ENCODE peak calls at places on chromosomes 12 and 14, in six cellular contexts. One of them, this sample, is unnamed.

GRCh38 chr12:99282086-99282485 is 365.5 kb upstream of the GARIN6 start:
- DNase-seq in heart right ventricle: no peak
- DNase-seq in upper lobe of right lung: no peak
- DNase-seq in uterus: no peak
- DNase-seq in left ventricle myocardium inferior: no peak
- DNase-seq in tibial nerve: no peak
- DNase-seq in this sample: no peak

GRCh38 chr12:52769354-52769753 is 7.8 kb downstream of the KRT76 start:
- DNase-seq in heart right ventricle: no peak
- DNase-seq in upper lobe of right lung: no peak
- DNase-seq in uterus: no peak
- DNase-seq in left ventricle myocardium inferior: no peak
- DNase-seq in tibial nerve: no peak
- DNase-seq in this sample: no peak

GRCh38 chr12:120620624-120621023 is 19.8 kb upstream of the CABP1 start:
- DNase-seq in heart right ventricle: no peak
- DNase-seq in upper lobe of right lung: no peak
- DNase-seq in uterus: no peak
- DNase-seq in left ventricle myocardium inferior: no peak
- DNase-seq in tibial nerve: no peak
- DNase-seq in this sample: no peak

GRCh38 chr12:54141534-54142475 is 47.0 kb downstream of the SMUG1 start:
- DNase-seq in heart right ventricle: no peak
- DNase-seq in upper lobe of right lung: no peak
- DNase-seq in uterus: peak; percentile 34
- DNase-seq in left ventricle myocardium inferior: no peak
- DNase-seq in tibial nerve: peak; percentile 26
- DNase-seq in this sample: no peak

GRCh38 chr12:27972721-27973120 is at the start of gene PTHLH:
- DNase-seq in heart right ventricle: no peak
- DNase-seq in upper lobe of right lung: no peak
- DNase-seq in uterus: no peak
- DNase-seq in left ventricle myocardium inferior: no peak
- DNase-seq in tibial nerve: no peak
- DNase-seq in this sample: no peak

GRCh38 chr14:49173765-49174373 is 412.3 kb downstream of the RPS29 start:
- DNase-seq in heart right ventricle: no peak
- DNase-seq in upper lobe of right lung: no peak
- DNase-seq in uterus: no peak
- DNase-seq in left ventricle myocardium inferior: no peak
- DNase-seq in tibial nerve: peak; percentile 21
- DNase-seq in this sample: no peak

GRCh38 chr12:89225808-89226368 is 126.4 kb downstream of the DUSP6 start:
- DNase-seq in heart right ventricle: no peak
- DNase-seq in upper lobe of right lung: no peak
- DNase-seq in uterus: no peak
- DNase-seq in left ventricle myocardium inferior: no peak
- DNase-seq in tibial nerve: peak; percentile 8
- DNase-seq in this sample: no peak

GRCh38 chr12:70426620-70427019 is 60.5 kb downstream of the KCNMB4 start:
- DNase-seq in heart right ventricle: no peak
- DNase-seq in upper lobe of right lung: no peak
- DNase-seq in uterus: no peak
- DNase-seq in left ventricle myocardium inferior: no peak
- DNase-seq in tibial nerve: no peak
- DNase-seq in this sample: no peak

GRCh38 chr12:2813573-2814185 is 1.2 kb downstream of the ITFG2 start:
- DNase-seq in heart right ventricle: no peak
- DNase-seq in upper lobe of right lung: no peak
- DNase-seq in uterus: no peak
- DNase-seq in left ventricle myocardium inferior: no peak
- DNase-seq in tibial nerve: peak; percentile 62
- DNase-seq in this sample: peak; percentile 43

GRCh38 chr12:3288690-3289089 is 202.3 kb upstream of the PRMT8 start:
- DNase-seq in heart right ventricle: no peak
- DNase-seq in upper lobe of right lung: no peak
- DNase-seq in uterus: no peak
- DNase-seq in left ventricle myocardium inferior: no peak
- DNase-seq in tibial nerve: no peak
- DNase-seq in this sample: no peak

GRCh38 chr14:29233188-29233587 is 466.6 kb downstream of the FOXG1 start:
- DNase-seq in heart right ventricle: no peak
- DNase-seq in upper lobe of right lung: no peak
- DNase-seq in uterus: no peak
- DNase-seq in left ventricle myocardium inferior: no peak
- DNase-seq in tibial nerve: no peak
- DNase-seq in this sample: no peak
- H3K4me1 ChIP-seq in heart right ventricle: no peaks in the 10 kb centered on the region
- H3K4me1 ChIP-seq in upper lobe of right lung: no peaks in the 10 kb centered on the region
- H3K4me1 ChIP-seq in uterus: no peaks in the 10 kb centered on the region
- H3K4me1 ChIP-seq in left ventricle myocardium inferior: no peaks in the 10 kb centered on the region
- H3K4me1 ChIP-seq in tibial nerve: no peaks in the 10 kb centered on the region
- H3K4me1 ChIP-seq in this sample: no peaks in the 10 kb centered on the region

DNA sequence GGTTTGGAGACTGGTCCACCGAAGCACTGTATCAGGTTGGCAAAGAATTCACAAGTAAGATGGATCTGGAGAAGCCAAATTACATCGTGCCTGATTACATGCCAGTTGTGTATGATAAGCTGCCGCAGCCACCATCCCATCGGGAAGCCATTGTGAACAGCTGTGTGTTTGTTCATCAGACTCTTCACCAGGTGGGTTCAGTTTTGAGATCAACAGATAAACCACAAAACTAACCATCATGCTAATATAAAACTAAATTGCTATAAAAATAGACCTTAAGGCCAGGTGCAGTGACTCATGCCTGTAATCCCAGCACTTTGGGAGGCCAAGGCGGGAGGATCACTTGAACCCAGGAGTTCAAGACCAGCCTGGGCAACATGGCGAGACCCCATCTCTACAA is 58.9 kb downstream of the HSP90AA1 start:
- DNase-seq in heart right ventricle: no peak
- DNase-seq in upper lobe of right lung: no peak
- DNase-seq in uterus: no peak
- DNase-seq in left ventricle myocardium inferior: no peak
- DNase-seq in tibial nerve: no peak
- DNase-seq in this sample: no peak
- H3K36me3 ChIP-seq in heart right ventricle: peaks cover 100% of the 10 kb centered on the region
- H3K36me3 ChIP-seq in upper lobe of right lung: peaks cover 100% of the 10 kb centered on the region
- H3K36me3 ChIP-seq in uterus: no peaks in the 10 kb centered on the region
- H3K36me3 ChIP-seq in left ventricle myocardium inferior: peaks cover 100% of the 10 kb centered on the region
- H3K36me3 ChIP-seq in tibial nerve: peaks cover 100% of the 10 kb centered on the region
- H3K36me3 ChIP-seq in this sample: peaks cover 95% of the 10 kb centered on the region

GRCh38 chr12:96876966-96877365 is 30.1 kb upstream of the NEDD1 start:
- DNase-seq in heart right ventricle: no peak
- DNase-seq in upper lobe of right lung: no peak
- DNase-seq in uterus: no peak
- DNase-seq in left ventricle myocardium inferior: no peak
- DNase-seq in tibial nerve: no peak
- DNase-seq in this sample: no peak
- H3K4me1 ChIP-seq in heart right ventricle: no peaks in the 10 kb centered on the region
- H3K4me1 ChIP-seq in upper lobe of right lung: no peaks in the 10 kb centered on the region
- H3K4me1 ChIP-seq in uterus: no peaks in the 10 kb centered on the region
- H3K4me1 ChIP-seq in left ventricle myocardium inferior: no peaks in the 10 kb centered on the region
- H3K4me1 ChIP-seq in tibial nerve: no peaks in the 10 kb centered on the region
- H3K4me1 ChIP-seq in this sample: no peaks in the 10 kb centered on the region

GRCh38 chr12:71730936-71731335 is 23.7 kb upstream of the RAB21 start:
- DNase-seq in heart right ventricle: no peak
- DNase-seq in upper lobe of right lung: no peak
- DNase-seq in uterus: no peak
- DNase-seq in left ventricle myocardium inferior: no peak
- DNase-seq in tibial nerve: no peak
- DNase-seq in this sample: no peak
- H3K36me3 ChIP-seq in heart right ventricle: no peaks in the 10 kb centered on the region
- H3K36me3 ChIP-seq in upper lobe of right lung: no peaks in the 10 kb centered on the region
- H3K36me3 ChIP-seq in uterus: no peaks in the 10 kb centered on the region
- H3K36me3 ChIP-seq in left ventricle myocardium inferior: no peaks in the 10 kb centered on the region
- H3K36me3 ChIP-seq in tibial nerve: no peaks in the 10 kb centered on the region
- H3K36me3 ChIP-seq in this sample: no peaks in the 10 kb centered on the region

DNA sequence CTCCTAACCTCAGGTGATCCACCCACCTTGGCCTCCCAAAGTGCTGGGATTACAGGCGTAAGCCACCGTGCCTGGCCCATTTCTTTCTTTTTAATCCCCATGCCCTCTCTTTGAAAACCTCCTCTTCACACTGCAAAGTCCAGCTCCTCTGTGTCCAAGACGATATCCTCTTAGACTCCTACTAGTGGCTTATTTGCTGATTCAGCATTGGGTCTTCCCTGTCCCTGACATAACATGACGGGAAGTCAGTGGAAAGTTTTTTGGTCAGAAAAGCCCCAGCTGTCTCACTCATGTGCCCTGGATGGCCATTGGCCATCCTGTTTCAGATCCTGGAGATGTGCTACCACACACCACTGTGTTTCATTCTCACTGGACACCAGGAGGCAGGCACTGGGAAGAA is 102.6 kb upstream of the MED13L start:
- DNase-seq in heart right ventricle: no peak
- DNase-seq in upper lobe of right lung: no peak
- DNase-seq in uterus: no peak
- DNase-seq in left ventricle myocardium inferior: no peak
- DNase-seq in tibial nerve: no peak
- DNase-seq in this sample: no peak
- H3K4me1 ChIP-seq in heart right ventricle: peaks cover 5% of the 10 kb centered on the region
- H3K4me1 ChIP-seq in upper lobe of right lung: peaks cover 23% of the 10 kb centered on the region
- H3K4me1 ChIP-seq in uterus: no peaks in the 10 kb centered on the region
- H3K4me1 ChIP-seq in left ventricle myocardium inferior: peaks cover 26% of the 10 kb centered on the region
- H3K4me1 ChIP-seq in tibial nerve: no peaks in the 10 kb centered on the region
- H3K4me1 ChIP-seq in this sample: no peaks in the 10 kb centered on the region

DNA sequence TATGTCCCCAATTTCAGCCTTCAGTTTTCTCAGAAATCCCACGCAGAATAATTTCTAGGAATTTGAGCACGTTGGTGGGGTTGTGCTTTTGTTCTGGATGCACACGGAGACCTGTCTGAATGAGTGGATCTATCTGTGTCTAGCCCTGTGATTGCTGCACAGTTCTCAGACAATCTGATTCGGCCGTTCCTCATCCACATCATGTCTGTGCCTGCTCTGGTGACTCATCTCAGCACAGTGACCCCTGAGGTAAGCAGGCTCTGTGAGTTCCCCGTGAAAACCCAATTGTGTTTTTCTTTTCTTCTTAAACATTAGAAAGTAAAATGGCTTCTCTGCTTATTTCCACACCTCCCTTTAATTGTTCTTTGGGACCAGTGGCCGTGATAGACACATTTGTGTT is 20.2 kb downstream of the UBE3B start:
- DNase-seq in heart right ventricle: no peak
- DNase-seq in upper lobe of right lung: no peak
- DNase-seq in uterus: no peak
- DNase-seq in left ventricle myocardium inferior: no peak
- DNase-seq in tibial nerve: no peak
- DNase-seq in this sample: no peak
- H3K36me3 ChIP-seq in heart right ventricle: peaks cover 100% of the 10 kb centered on the region
- H3K36me3 ChIP-seq in upper lobe of right lung: peaks cover 95% of the 10 kb centered on the region
- H3K36me3 ChIP-seq in uterus: no peaks in the 10 kb centered on the region
- H3K36me3 ChIP-seq in left ventricle myocardium inferior: peaks cover 91% of the 10 kb centered on the region
- H3K36me3 ChIP-seq in tibial nerve: peaks cover 98% of the 10 kb centered on the region
- H3K36me3 ChIP-seq in this sample: peaks cover 89% of the 10 kb centered on the region

GRCh38 chr12:57134949-57135348 is 6.7 kb downstream of the LRP1 start:
- DNase-seq in heart right ventricle: no peak
- DNase-seq in upper lobe of right lung: no peak
- DNase-seq in uterus: peak; percentile 23
- DNase-seq in left ventricle myocardium inferior: no peak
- DNase-seq in tibial nerve: no peak
- DNase-seq in this sample: no peak
- H3K4me1 ChIP-seq in heart right ventricle: peaks cover 94% of the 10 kb centered on the region
- H3K4me1 ChIP-seq in upper lobe of right lung: peaks cover 64% of the 10 kb centered on the region
- H3K4me1 ChIP-seq in uterus: peaks cover 7% of the 10 kb centered on the region
- H3K4me1 ChIP-seq in left ventricle myocardium inferior: peaks cover 100% of the 10 kb centered on the region
- H3K4me1 ChIP-seq in tibial nerve: no peaks in the 10 kb centered on the region
- H3K4me1 ChIP-seq in this sample: no peaks in the 10 kb centered on the region

GRCh38 chr14:95110178-95110577 is 47.2 kb downstream of the DICER1 start:
- DNase-seq in heart right ventricle: no peak
- DNase-seq in upper lobe of right lung: no peak
- DNase-seq in uterus: no peak
- DNase-seq in left ventricle myocardium inferior: no peak
- DNase-seq in tibial nerve: no peak
- DNase-seq in this sample: no peak

GRCh38 chr14:95106966-95107365 is 50.4 kb downstream of the DICER1 start:
- DNase-seq in heart right ventricle: no peak
- DNase-seq in upper lobe of right lung: no peak
- DNase-seq in uterus: no peak
- DNase-seq in left ventricle myocardium inferior: no peak
- DNase-seq in tibial nerve: no peak
- DNase-seq in this sample: no peak

GRCh38 chr14:95113476-95113875 is 43.9 kb downstream of the DICER1 start:
- DNase-seq in heart right ventricle: no peak
- DNase-seq in upper lobe of right lung: no peak
- DNase-seq in uterus: no peak
- DNase-seq in left ventricle myocardium inferior: no peak
- DNase-seq in tibial nerve: no peak
- DNase-seq in this sample: no peak

GRCh38 chr14:95107711-95108110 is 49.6 kb downstream of the DICER1 start:
- DNase-seq in heart right ventricle: no peak
- DNase-seq in upper lobe of right lung: no peak
- DNase-seq in uterus: no peak
- DNase-seq in left ventricle myocardium inferior: no peak
- DNase-seq in tibial nerve: no peak
- DNase-seq in this sample: no peak

GRCh38 chr14:95111507-95112164 is 45.7 kb downstream of the DICER1 start:
- DNase-seq in heart right ventricle: no peak
- DNase-seq in upper lobe of right lung: no peak
- DNase-seq in uterus: no peak
- DNase-seq in left ventricle myocardium inferior: no peak
- DNase-seq in tibial nerve: no peak
- DNase-seq in this sample: no peak
- H3K36me3 ChIP-seq in heart right ventricle: peaks cover 96% of the 10 kb centered on the region
- H3K36me3 ChIP-seq in upper lobe of right lung: peaks cover 99% of the 10 kb centered on the region
- H3K36me3 ChIP-seq in uterus: peaks cover 2% of the 10 kb centered on the region
- H3K36me3 ChIP-seq in left ventricle myocardium inferior: peaks cover 91% of the 10 kb centered on the region
- H3K36me3 ChIP-seq in tibial nerve: peaks cover 73% of the 10 kb centered on the region
- H3K36me3 ChIP-seq in this sample: peaks cover 89% of the 10 kb centered on the region